ENCODE peak calls at places on chromosomes 1 and 21, in six cellular contexts. F, P, T, Q, X and B are unnamed samples.

GRCh38 chr1:202069670-202070069 is 53.0 kb upstream of the GPR37L1 start:
- DNase-seq in F (no peak), P (no peak), T (peak; percentile 4), Q (no peak), X (peak; percentile 82), B (no peak)

GRCh38 chr1:217315346-217315745 is 315.5 kb downstream of the GPATCH2 start:
- DNase-seq in F (no peak), P (no peak), T (no peak), Q (no peak), X (no peak), B (no peak)

GRCh38 chr1:59017501-59018231 is 233.8 kb upstream of the JUN start:
- DNase-seq in F (no peak), P (no peak), T (no peak), Q (no peak), X (no peak), B (no peak)

GRCh38 chr1:170864784-170865538 is 70.4 kb upstream of the MROH9 start:
- DNase-seq in F (no peak), P (no peak), T (no peak), Q (no peak), X (no peak), B (no peak)

GRCh38 chr1:101081496-101082282 is 56.1 kb upstream of the DPH5 start:
- DNase-seq in F (no peak), P (no peak), T (no peak), Q (no peak), X (no peak), B (no peak)

GRCh38 chr21:37076087-37076486 is 3.0 kb downstream of the TTC3 start:
- DNase-seq in F (no peak), P (no peak), T (no peak), Q (no peak), X (no peak), B (no peak)

GRCh38 chr1:242477944-242478343 is 46.6 kb downstream of the PLD5 start:
- DNase-seq in F (no peak), P (no peak), T (no peak), Q (no peak), X (no peak), B (no peak)

GRCh38 chr1:118151312-118151937 is 33.6 kb downstream of the SPAG17 start:
- DNase-seq in F (peak; percentile 64), P (peak; percentile 39), T (peak; percentile 36), Q (peak; percentile 8), X (peak; percentile 23), B (peak; percentile 70)

GRCh38 chr1:20558180-20558579 is 5.8 kb downstream of the FAM43B start:
- DNase-seq in F (no peak), P (no peak), T (no peak), Q (no peak), X (no peak), B (no peak)

GRCh38 chr1:46446646-46447498 is 42.8 kb upstream of the DMBX1 start:
- DNase-seq in F (peak; percentile 98), P (peak; percentile 45), T (peak; percentile 77), Q (no peak), X (peak; percentile 53), B (peak; percentile 97)

GRCh38 chr1:166933633-166934032 is 41.7 kb downstream of the ILDR2 start:
- DNase-seq in F (no peak), P (no peak), T (no peak), Q (no peak), X (no peak), B (no peak)

GRCh38 chr1:56477164-56478111 is 101.9 kb downstream of the PLPP3 start:
- DNase-seq in F (peak; percentile 67), P (no peak), T (no peak), Q (peak; percentile 17), X (peak; percentile 85), B (peak; percentile 56)

GRCh38 chr1:223887724-223888428 is 42.1 kb upstream of the TP53BP2 start:
- DNase-seq in F (no peak), P (peak; percentile 24), T (no peak), Q (no peak), X (no peak), B (no peak)

GRCh38 chr1:109789771-109790170 is 26.0 kb upstream of the EPS8L3 start:
- DNase-seq in F (no peak), P (no peak), T (no peak), Q (no peak), X (no peak), B (no peak)

GRCh38 chr1:210441028-210441427 is 112.3 kb downstream of the HHAT start:
- DNase-seq in F (no peak), P (no peak), T (no peak), Q (no peak), X (no peak), B (no peak)

GRCh38 chr1:23742670-23743286 is 493 bp upstream of the ELOA start:
- DNase-seq in F (no peak), P (no peak), T (no peak), Q (no peak), X (no peak), B (no peak)

GRCh38 chr1:54766726-54767125 is 2.4 kb upstream of the PARS2 start:
- DNase-seq in F (no peak), P (no peak), T (no peak), Q (no peak), X (no peak), B (no peak)

GRCh38 chr1:109802136-109802900 is 38.6 kb upstream of the EPS8L3 start:
- DNase-seq in F (no peak), P (no peak), T (no peak), Q (no peak), X (no peak), B (no peak)

GRCh38 chr21:39712976-39713375 is 32.0 kb upstream of the IGSF5 start:
- DNase-seq in F (no peak), P (no peak), T (peak; percentile 22), Q (no peak), X (peak; percentile 3), B (peak; percentile 38)

GRCh38 chr1:56573311-56573710 is 6.1 kb downstream of the PLPP3 start:
- DNase-seq in F (no peak), P (no peak), T (no peak), Q (no peak), X (no peak), B (no peak)

GRCh38 chr1:156420209-156421061 is 51.4 kb downstream of the RHBG start:
- DNase-seq in F (peak; percentile 80), P (no peak), T (peak; percentile 57), Q (no peak), X (no peak), B (peak; percentile 64)

GRCh38 chr1:48596036-48596435 is 124.0 kb upstream of the SPATA6 start:
- DNase-seq in F (peak; percentile 47), P (no peak), T (no peak), Q (no peak), X (no peak), B (no peak)

GRCh38 chr1:209072481-209072880 is 511.0 kb upstream of the CAMK1G start:
- DNase-seq in F (no peak), P (no peak), T (no peak), Q (no peak), X (no peak), B (no peak)

GRCh38 chr1:110098222-110099026 is 13.8 kb upstream of the UBL4B start:
- DNase-seq in F (no peak), P (no peak), T (peak; percentile 56), Q (no peak), X (no peak), B (no peak)

DNA sequence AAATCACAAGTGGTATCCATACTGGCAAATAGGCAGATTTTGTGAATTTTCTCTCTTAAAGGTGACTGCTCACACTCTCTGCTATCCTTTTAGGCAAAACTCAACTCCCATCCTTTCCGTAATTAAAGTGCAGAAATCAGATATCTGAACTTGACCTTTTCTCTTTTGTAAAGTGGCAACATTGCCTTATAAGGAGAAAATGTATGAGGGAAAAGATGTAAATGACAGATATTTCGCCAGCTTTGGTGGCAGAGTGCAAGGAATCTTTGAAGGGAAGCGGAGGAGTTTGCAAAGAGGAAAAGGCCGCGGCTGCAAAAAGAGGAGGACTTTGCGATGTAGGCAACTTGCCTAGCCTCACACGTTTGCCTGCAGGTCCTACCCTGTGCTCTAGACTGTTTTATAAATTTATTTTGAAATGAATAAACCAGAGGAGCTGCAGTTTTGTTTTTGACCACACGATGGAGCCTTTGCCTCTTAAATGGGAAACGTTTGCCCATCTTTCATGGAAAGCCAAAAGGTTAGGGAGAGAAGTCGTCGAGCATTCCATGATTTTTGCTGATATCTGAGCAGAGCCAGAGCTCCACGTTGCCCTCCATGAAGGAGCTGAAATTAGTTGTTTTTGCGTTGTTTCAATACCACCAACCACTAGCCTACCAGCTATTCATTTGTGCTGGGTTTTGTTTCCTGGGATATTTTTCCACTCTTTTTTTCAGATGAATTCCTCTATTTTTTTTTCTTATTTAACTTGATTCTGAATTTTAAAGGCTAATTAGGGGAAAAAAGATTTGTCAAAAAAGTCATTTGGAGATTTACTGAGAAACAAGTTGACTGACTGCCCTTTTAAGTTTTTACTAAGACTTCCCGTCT is 242.3 kb downstream of the LMX1A start:
- DNase-seq in F (peak; percentile 84), P (peak; percentile 44), T (peak; percentile 45), Q (no peak), X (peak; percentile 35), B (peak; percentile 72)
- TF ChIP-seq ATF3 in F (no peak), P (no peak), T (no peak), Q (no peak), X (no peak), B (no peak)

GRCh38 chr1:113073457-113073950 is 506 bp downstream of the LRIG2 start:
- DNase-seq in F (no peak), P (no peak), T (peak; percentile 79), Q (no peak), X (peak; percentile 65), B (peak; percentile 81)
- TF ChIP-seq ATF3 in F (no peak), P (no peak), T (no peak), Q (no peak), X (no peak), B (no peak)

DNA sequence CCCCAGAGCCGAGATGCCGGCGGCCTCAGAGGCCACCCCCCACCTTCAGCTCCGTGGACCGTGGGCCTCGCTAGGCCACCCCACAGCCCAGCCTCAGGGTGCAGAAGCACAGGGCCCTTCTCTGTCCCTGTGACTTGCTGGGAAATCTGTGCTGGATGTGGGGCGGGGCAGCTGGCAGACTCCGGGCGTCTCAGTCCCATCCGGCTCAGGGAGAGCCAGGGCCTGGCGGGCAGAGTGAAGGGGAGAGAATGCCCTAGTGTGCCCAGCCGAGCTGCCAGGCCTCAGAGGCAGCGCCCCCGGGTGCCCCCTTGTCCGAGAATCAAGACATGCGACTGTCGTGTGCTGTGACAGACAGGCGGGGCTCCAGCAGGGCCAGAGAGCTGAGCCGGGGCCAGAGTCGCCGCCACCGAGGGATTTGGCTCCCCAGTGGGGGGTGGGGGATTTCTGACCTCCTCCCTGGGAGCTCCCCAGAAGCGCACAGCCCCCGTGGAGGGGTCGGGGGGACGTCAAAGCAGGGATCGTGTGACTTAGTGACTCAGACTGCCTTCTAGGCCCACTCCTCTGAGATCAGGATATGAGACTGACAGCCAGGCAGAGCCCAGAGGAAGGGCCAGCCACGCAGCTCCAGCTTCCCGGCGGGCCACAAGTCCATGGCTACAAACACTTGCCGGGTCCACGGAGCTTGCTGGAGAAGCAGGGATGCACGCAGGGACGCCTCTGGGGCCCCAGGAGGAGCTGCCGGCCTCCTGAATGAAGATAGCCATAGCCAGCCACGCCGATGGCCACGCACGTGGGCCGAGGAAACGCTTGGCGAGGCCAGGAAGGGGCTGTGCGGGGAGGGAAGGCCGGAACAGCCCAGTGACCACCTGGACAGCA is 11.9 kb downstream of the COL6A1 start:
- DNase-seq in F (no peak), P (no peak), T (no peak), Q (no peak), X (no peak), B (peak; percentile 15)
- TF ChIP-seq ATF3 in F (no peak), P (no peak), T (no peak), Q (no peak), X (no peak), B (no peak)

DNA sequence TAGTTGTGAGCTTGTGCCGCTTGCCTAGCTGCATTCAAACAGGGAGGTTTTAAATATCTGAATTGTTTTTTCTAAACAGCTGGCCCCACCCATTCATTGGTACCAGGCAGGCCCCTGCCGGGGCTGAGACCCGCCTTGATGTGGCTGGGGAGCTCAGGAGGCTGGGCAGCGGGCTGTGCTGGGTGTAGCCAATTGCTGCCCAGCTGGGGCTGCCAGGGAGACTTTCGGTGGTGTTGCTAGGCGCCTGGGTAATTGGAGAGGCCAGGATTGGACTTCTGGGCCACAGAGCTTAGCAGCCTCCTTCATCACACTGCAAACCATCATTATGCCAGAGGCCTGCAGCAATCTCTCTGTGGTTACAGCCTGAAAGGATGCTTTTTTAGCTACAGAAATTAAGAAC is 12.2 kb downstream of the RHBDL2 start:
- DNase-seq in F (peak; percentile 53), P (no peak), T (no peak), Q (no peak), X (no peak), B (no peak)
- TF ChIP-seq ATF3 in F (no peak), P (no peak), T (no peak), Q (no peak), X (no peak), B (no peak)